ENCODE peak calls at places on chromosome 16, in four cellular contexts. One of them, this sample, is unnamed.

GRCh38 chr16:49698931-49699715 is 156.8 kb downstream of the ZNF423 start:
- DNase-seq in AG04449: no peak
- DNase-seq in psoas muscle: peak
- DNase-seq in pancreas: no peak
- DNase-seq in this sample: no peak

GRCh38 chr16:27421961-27422740 is 20.2 kb downstream of the IL21R start:
- DNase-seq in psoas muscle: no peak
- DNase-seq in AG04449: no peak
- DNase-seq in pancreas: no peak
- DNase-seq in this sample: no peak

GRCh38 chr16:23052908-23053580 is 96.2 kb downstream of the USP31 start:
- DNase-seq in psoas muscle: no peak
- DNase-seq in pancreas: no peak
- DNase-seq in AG04449: no peak
- DNase-seq in this sample: no peak

GRCh38 chr16:22641030-22641671 is 130.5 kb downstream of the NPIPB5 start:
- DNase-seq in psoas muscle: no peak
- DNase-seq in AG04449: no peak
- DNase-seq in pancreas: no peak
- DNase-seq in this sample: no peak

GRCh38 chr16:69725480-69726312 is 664 bp downstream of the NQO1 start:
- DNase-seq in pancreas: no peak
- DNase-seq in psoas muscle: no peak
- DNase-seq in AG04449: no peak
- DNase-seq in this sample: no peak

GRCh38 chr16:79293831-79294230 is 306.7 kb downstream of the MAF start:
- DNase-seq in pancreas: no peak
- DNase-seq in AG04449: no peak
- DNase-seq in psoas muscle: no peak
- DNase-seq in this sample: no peak

GRCh38 chr16:19783363-19783762 is 65.3 kb downstream of the IQCK start:
- DNase-seq in AG04449: no peak
- DNase-seq in pancreas: no peak
- DNase-seq in psoas muscle: no peak
- DNase-seq in this sample: no peak

GRCh38 chr16:4613636-4614570 is 785 bp downstream of the UBALD1 start:
- DNase-seq in pancreas: peak
- DNase-seq in psoas muscle: peak
- DNase-seq in AG04449: no peak
- DNase-seq in this sample: no peak

GRCh38 chr16:72560617-72561016 is 388.7 kb upstream of the PMFBP1 start:
- DNase-seq in psoas muscle: no peak
- DNase-seq in AG04449: no peak
- DNase-seq in pancreas: no peak
- DNase-seq in this sample: no peak

GRCh38 chr16:55643161-55643970 is 12.4 kb upstream of the SLC6A2 start:
- DNase-seq in psoas muscle: no peak
- DNase-seq in AG04449: no peak
- DNase-seq in pancreas: no peak
- DNase-seq in this sample: no peak
- TF ChIP-seq CTCF in psoas muscle: no peak
- TF ChIP-seq CTCF in AG04449: no peak
- TF ChIP-seq CTCF in pancreas: no peak
- TF ChIP-seq CTCF in this sample: peak

GRCh38 chr16:11218324-11218962 is 37.6 kb downstream of the SOCS1 start:
- DNase-seq in AG04449: no peak
- DNase-seq in psoas muscle: no peak
- DNase-seq in pancreas: no peak
- DNase-seq in this sample: no peak
- TF ChIP-seq CTCF in AG04449: no peak
- TF ChIP-seq CTCF in psoas muscle: peak
- TF ChIP-seq CTCF in pancreas: peak
- TF ChIP-seq CTCF in this sample: peak

GRCh38 chr16:12392585-12393089 is 411.1 kb downstream of the CPPED1 start:
- DNase-seq in psoas muscle: no peak
- DNase-seq in AG04449: no peak
- DNase-seq in pancreas: no peak
- DNase-seq in this sample: no peak
- TF ChIP-seq CTCF in psoas muscle: no peak
- TF ChIP-seq CTCF in AG04449: no peak
- TF ChIP-seq CTCF in pancreas: no peak
- TF ChIP-seq CTCF in this sample: peak

DNA sequence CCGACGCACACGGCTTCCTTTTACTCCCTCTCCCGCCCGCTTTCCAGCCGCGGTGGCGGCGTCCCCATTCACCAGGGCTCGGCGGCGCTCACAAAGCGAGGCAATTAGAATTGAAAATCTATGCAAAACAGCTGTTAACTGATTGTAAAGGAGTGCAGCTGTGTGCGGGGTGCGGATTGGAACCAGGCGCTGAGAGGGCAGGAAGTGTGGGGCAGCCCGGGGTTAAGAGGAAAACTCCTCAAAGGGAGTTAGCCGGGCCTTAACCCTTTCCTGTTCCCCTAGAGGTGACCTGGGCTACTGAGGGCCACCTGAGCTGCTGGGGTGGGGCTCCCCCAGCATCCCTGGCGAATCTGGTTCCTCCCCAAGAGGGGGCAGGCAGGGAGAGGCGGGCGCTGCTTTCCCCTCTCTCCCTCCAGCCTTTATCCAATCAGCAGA is 5.8 kb upstream of the GSE1 start:
- DNase-seq in AG04449: no peak
- DNase-seq in pancreas: no peak
- DNase-seq in psoas muscle: no peak
- DNase-seq in this sample: no peak
- TF ChIP-seq CTCF in AG04449: no peak
- TF ChIP-seq CTCF in pancreas: no peak
- TF ChIP-seq CTCF in psoas muscle: no peak
- TF ChIP-seq CTCF in this sample: peak